ENCODE peak calls at places on chromosomes 5 and 9, in five cellular contexts. Y, E, N, B and O are unnamed samples.

GRCh38 chr5:112119527-112119926 is 299.6 kb downstream of the EPB41L4A start:
- DNase-seq in Y (no peak), E (no peak), N (no peak), B (no peak), O (no peak)

GRCh38 chr5:82107277-82107676 is 135.5 kb downstream of the ATG10 start:
- DNase-seq in Y (no peak), E (no peak), N (no peak), B (peak), O (peak)

GRCh38 chr5:173764321-173765029 is 123.7 kb upstream of the CPEB4 start:
- DNase-seq in Y (peak), E (no peak), N (no peak), B (peak), O (peak)

GRCh38 chr5:172792693-172793570 is 21.9 kb upstream of the DUSP1 start:
- DNase-seq in Y (no peak), E (no peak), N (no peak), B (no peak), O (no peak)

GRCh38 chr5:176610430-176610763 is 441 bp upstream of the GPRIN1 start:
- DNase-seq in Y (no peak), E (no peak), N (no peak), B (no peak), O (no peak)

GRCh38 chr9:116837038-116837998 is 150.2 kb downstream of the TRIM32 start:
- DNase-seq in Y (peak), E (no peak), N (no peak), B (no peak), O (no peak)

GRCh38 chr5:82364497-82364896 is 86.3 kb upstream of the RPS23 start:
- DNase-seq in Y (no peak), E (no peak), N (no peak), B (peak), O (peak)

GRCh38 chr9:119836036-119836435 is 466.8 kb upstream of the BRINP1 start:
- DNase-seq in Y (no peak), E (no peak), N (no peak), B (no peak), O (no peak)

GRCh38 chr5:174231961-174232487 is 186.5 kb downstream of the NSG2 start:
- DNase-seq in Y (no peak), E (no peak), N (no peak), B (no peak), O (no peak)

GRCh38 chr9:99231708-99232107 is 9.6 kb downstream of the SEC61B start:
- DNase-seq in Y (no peak), E (no peak), N (no peak), B (peak), O (peak)

GRCh38 chr5:95720094-95720793 is 10.9 kb upstream of the RHOBTB3 start:
- DNase-seq in Y (no peak), E (no peak), N (no peak), B (peak), O (peak)
- H2BK15ac ChIP-seq in Y (no peak), E (no peak), N (no peak), B (no peak), O (no peak)

GRCh38 chr9:89254773-89255125 is 56.2 kb upstream of the CKS2 start:
- DNase-seq in Y (no peak), E (no peak), N (no peak), B (no peak), O (no peak)
- H3K18ac ChIP-seq in Y (no peak), E (peak), N (no peak), B (no peak), O (no peak)

GRCh38 chr9:137064027-137064879 is 6.1 kb downstream of the SAPCD2 start:
- DNase-seq in Y (peak), E (no peak), N (no peak), B (peak), O (no peak)
- H2AFZ ChIP-seq in Y (no peak), E (no peak), N (no peak), B (no peak), O (peak)

GRCh38 chr5:56632199-56632598 is 183.2 kb upstream of the MAP3K1 start:
- DNase-seq in Y (no peak), E (no peak), N (no peak), B (no peak), O (no peak)
- H2BK15ac ChIP-seq in Y (no peak), E (no peak), N (no peak), B (no peak), O (no peak)

GRCh38 chr9:94726495-94727191 is at the start of gene AOPEP:
- DNase-seq in Y (peak), E (peak), N (peak), B (peak), O (peak)
- H3K18ac ChIP-seq in Y (peak), E (peak), N (peak), B (peak), O (peak)